ENCODE peak calls at places on chromosomes 16 and 17, in five cellular contexts. G is upper lobe of left lung, F is A549, J is H1, X is tibial nerve. R is an unnamed sample.

GRCh38 chr17:61579961-61580360 is 11.1 kb downstream of the NACA2 start:
- DNase-seq in G (no peak), F (no peak), J (no peak), X (no peak), R (no peak)

GRCh38 chr17:47742319-47743181 is 9.5 kb downstream of the TBX21 start:
- DNase-seq in G (no peak), F (no peak), J (no peak), X (no peak), R (peak; percentile 40)

GRCh38 chr17:6231886-6232767 is 161.9 kb downstream of the WSCD1 start:
- DNase-seq in G (no peak), F (no peak), J (no peak), X (no peak), R (no peak)

GRCh38 chr17:82031303-82031884 is at the start of gene RAC3:
- DNase-seq in G (no peak), F (no peak), J (no peak), X (no peak), R (no peak)

GRCh38 chr16:62077998-62078397 is 41.8 kb upstream of the CDH8 start:
- DNase-seq in G (peak; percentile 21), F (peak; percentile 33), J (peak; percentile 49), X (no peak), R (no peak)

GRCh38 chr17:16304832-16305231 is 48.4 kb downstream of the CENPV start:
- DNase-seq in G (no peak), F (peak; percentile 78), J (no peak), X (no peak), R (no peak)

GRCh38 chr17:55062921-55063320 is 94.4 kb downstream of the STXBP4 start:
- DNase-seq in G (no peak), F (peak; percentile 29), J (no peak), X (no peak), R (no peak)

GRCh38 chr17:62757518-62757951 is 50.6 kb downstream of the MARCHF10 start:
- DNase-seq in G (no peak), F (no peak), J (no peak), X (no peak), R (no peak)

GRCh38 chr17:66949501-66949900 is 15.0 kb upstream of the CACNG4 start:
- DNase-seq in G (no peak), F (no peak), J (no peak), X (no peak), R (no peak)

GRCh38 chr17:28008526-28008925 is 34.0 kb upstream of the NLK start:
- DNase-seq in G (peak; percentile 35), F (peak; percentile 46), J (peak; percentile 25), X (peak; percentile 5), R (no peak)

GRCh38 chr16:78562650-78563049 is 463.2 kb downstream of the WWOX start:
- DNase-seq in G (no peak), F (no peak), J (no peak), X (no peak), R (no peak)

GRCh38 chr17:64171041-64171440 is 41.1 kb upstream of the ERN1 start:
- DNase-seq in G (no peak), F (peak; percentile 16), J (no peak), X (no peak), R (no peak)

GRCh38 chr17:68161644-68162428 is 86.0 kb upstream of the AMZ2 start:
- DNase-seq in G (no peak), F (no peak), J (no peak), X (no peak), R (no peak)

GRCh38 chr16:83907111-83907510 is 8.2 kb downstream of the MLYCD start:
- DNase-seq in G (no peak), F (no peak), J (no peak), X (no peak), R (no peak)

GRCh38 chr17:7883781-7884386 is 4.7 kb upstream of the CHD3 start:
- DNase-seq in G (no peak), F (peak; percentile 66), J (no peak), X (no peak), R (no peak)

GRCh38 chr16:12507366-12507765 is 296.3 kb downstream of the CPPED1 start:
- DNase-seq in G (no peak), F (no peak), J (no peak), X (no peak), R (no peak)

GRCh38 chr17:81993726-81994592 is 16.5 kb downstream of the ASPSCR1 start:
- DNase-seq in G (no peak), F (no peak), J (no peak), X (no peak), R (no peak)

GRCh38 chr17:72614871-72615626 is 477.4 kb downstream of the SLC39A11 start:
- DNase-seq in G (no peak), F (peak; percentile 95), J (no peak), X (no peak), R (no peak)

GRCh38 chr16:4411684-4412083 is 4.7 kb downstream of the CORO7 start:
- DNase-seq in G (no peak), F (no peak), J (no peak), X (peak; percentile 47), R (peak; percentile 86)

DNA sequence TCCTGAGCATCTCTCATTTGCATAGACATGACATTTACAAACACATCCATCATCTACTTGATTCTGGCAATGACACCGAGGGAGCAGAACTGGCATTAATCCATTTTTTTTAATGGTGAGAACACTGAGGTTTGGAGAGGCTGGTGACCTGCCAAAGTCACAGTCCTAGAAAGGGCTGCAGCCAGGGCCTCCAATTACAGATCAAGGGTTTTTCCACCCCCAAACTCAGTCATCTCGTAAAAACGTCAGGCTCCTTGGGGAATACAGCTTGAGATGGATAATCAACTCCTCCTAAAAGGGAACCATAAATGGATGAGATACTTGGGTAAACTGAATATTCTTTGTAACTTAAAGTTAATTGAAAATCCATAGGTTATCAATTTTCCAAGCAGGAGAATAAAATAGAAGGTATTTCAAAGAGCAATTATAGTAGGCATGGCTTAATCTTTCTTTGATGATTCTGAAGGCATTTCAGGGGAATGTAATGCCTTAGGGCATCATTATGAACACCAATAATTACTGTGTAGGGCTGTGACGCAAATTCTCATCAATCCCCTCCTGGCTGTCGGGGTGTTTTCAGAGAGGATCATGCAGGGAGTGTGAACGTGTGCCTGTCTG is 9.5 kb upstream of the MEOX1 start:
- DNase-seq in G (no peak), F (no peak), J (no peak), X (no peak), R (no peak)
- TF ChIP-seq EP300 in G (no peak), F (no peak), J (no peak), X (no peak), R (no peak)

DNA sequence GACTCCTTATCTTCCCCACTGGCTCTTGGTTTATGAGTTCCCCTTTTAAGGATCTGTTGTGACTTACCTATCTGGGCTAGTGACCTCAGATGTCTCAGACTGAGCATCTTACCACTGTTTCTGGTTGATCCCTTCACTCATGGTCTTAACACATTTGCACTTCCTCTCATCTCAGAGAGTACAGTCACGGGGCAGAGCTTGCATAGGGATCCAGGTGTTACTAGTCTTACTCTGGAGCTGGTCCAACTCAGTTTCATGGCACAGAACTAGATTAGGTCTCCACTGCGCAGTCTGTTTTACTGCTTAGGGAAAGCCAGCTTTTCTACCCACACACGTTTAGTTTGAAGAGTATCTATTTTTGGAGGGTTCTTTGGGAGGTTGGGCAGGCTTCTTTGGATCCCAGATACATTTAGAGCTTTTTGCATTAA is 10.2 kb downstream of the GABARAPL2 start:
- DNase-seq in G (no peak), F (no peak), J (no peak), X (no peak), R (no peak)
- TF ChIP-seq EP300 in G (no peak), F (no peak), J (no peak), X (no peak), R (no peak)

GRCh38 chr17:57413848-57414651 is 157.7 kb downstream of the MSI2 start:
- DNase-seq in G (no peak), F (peak; percentile 67), J (no peak), X (no peak), R (no peak)
- TF ChIP-seq EP300 in G (no peak), F (no peak), J (no peak), X (no peak), R (no peak)

GRCh38 chr16:10871157-10871991 is 5.6 kb upstream of the CIITA start:
- DNase-seq in G (peak; percentile 93), F (no peak), J (no peak), X (no peak), R (peak; percentile 65)
- TF ChIP-seq EP300 in G (peak; percentile 60), F (no peak), J (no peak), X (peak; percentile 69), R (no peak)

DNA sequence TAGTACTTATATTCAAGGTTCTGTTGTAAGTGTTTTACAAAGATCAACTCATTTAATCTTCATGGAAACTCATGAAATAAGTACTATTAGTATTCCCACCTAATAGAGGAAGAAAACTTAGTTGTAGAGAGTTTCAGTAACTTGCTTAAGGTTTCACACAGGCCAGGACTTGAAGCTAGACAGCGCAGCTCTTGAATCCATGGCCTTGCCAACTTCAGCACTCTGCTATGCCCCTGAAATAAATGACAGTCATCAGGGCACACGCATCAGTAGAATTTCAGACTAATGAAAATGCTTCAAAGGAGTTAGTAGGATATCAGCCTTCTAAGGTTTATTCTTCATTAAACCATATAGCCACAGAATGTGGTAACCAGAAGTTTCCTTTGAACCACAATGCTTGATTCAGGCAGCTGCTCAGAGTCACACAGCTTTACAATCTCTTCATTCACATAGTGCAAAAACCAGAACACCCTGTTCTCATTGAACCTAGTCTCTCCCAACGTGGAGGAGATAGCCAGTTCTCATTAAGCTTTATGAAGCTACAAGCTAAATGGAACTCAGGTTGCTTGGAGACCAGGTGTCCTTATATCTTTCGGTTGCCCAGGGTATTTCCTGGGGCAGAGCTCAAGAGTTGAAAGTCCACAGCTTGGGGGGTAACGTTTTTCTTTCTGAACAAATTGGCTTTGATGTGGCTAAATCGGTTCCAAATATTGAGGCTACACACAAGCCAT is 39.7 kb downstream of the KCNJ2 start:
- DNase-seq in G (no peak), F (no peak), J (no peak), X (no peak), R (no peak)
- TF ChIP-seq EP300 in G (no peak), F (no peak), J (no peak), X (no peak), R (no peak)

GRCh38 chr16:29925173-29925804 is 737 bp downstream of the KCTD13 start:
- DNase-seq in G (no peak), F (no peak), J (no peak), X (no peak), R (no peak)
- TF ChIP-seq EP300 in G (no peak), F (no peak), J (no peak), X (no peak), R (no peak)

GRCh38 chr17:1399679-1400512 is at the start of gene YWHAE:
- DNase-seq in G (peak; percentile 99), F (peak; percentile 97), J (peak; percentile 84), X (peak; percentile 96), R (peak; percentile 99)
- TF ChIP-seq EP300 in G (no peak), F (no peak), J (peak; percentile 65), X (peak; percentile 99), R (no peak)

GRCh38 chr16:82220541-82220940 is 50.5 kb upstream of the MPHOSPH6 start:
- DNase-seq in G (no peak), F (no peak), J (no peak), X (no peak), R (no peak)

GRCh38 chr16:82219298-82219697 is 49.3 kb upstream of the MPHOSPH6 start:
- DNase-seq in G (no peak), F (no peak), J (no peak), X (no peak), R (no peak)
- TF ChIP-seq EP300 in G (no peak), F (no peak), J (no peak), X (no peak), R (no peak)

R was measured in sigmoid colon.